ENCODE peak calls at places on chromosomes 3 and 15, in six cellular contexts. One of them, this sample, is unnamed.

GRCh38 chr3:195032106-195032759 is 238.7 kb downstream of the XXYLT1 start:
- DNase-seq in stomach: no peak
- DNase-seq in HepG2: no peak
- DNase-seq in NT2/D1: no peak
- DNase-seq in mucosa of descending colon: no peak
- DNase-seq in SK-N-MC: no peak
- DNase-seq in this sample: no peak

GRCh38 chr3:115513411-115513800 is 109.9 kb upstream of the GAP43 start:
- DNase-seq in stomach: no peak
- DNase-seq in HepG2: no peak
- DNase-seq in NT2/D1: no peak
- DNase-seq in mucosa of descending colon: no peak
- DNase-seq in SK-N-MC: no peak
- DNase-seq in this sample: peak

GRCh38 chr3:187210555-187211327 is 13.5 kb downstream of the RTP1 start:
- DNase-seq in stomach: no peak
- DNase-seq in HepG2: no peak
- DNase-seq in NT2/D1: peak
- DNase-seq in mucosa of descending colon: no peak
- DNase-seq in SK-N-MC: peak
- DNase-seq in this sample: peak

GRCh38 chr3:105518806-105519418 is 152.2 kb downstream of the ALCAM start:
- DNase-seq in stomach: no peak
- DNase-seq in HepG2: peak
- DNase-seq in NT2/D1: peak
- DNase-seq in mucosa of descending colon: no peak
- DNase-seq in SK-N-MC: peak
- DNase-seq in this sample: peak

GRCh38 chr3:7382293-7383033 is 521.5 kb downstream of the GRM7 start:
- DNase-seq in stomach: no peak
- DNase-seq in HepG2: no peak
- DNase-seq in NT2/D1: no peak
- DNase-seq in mucosa of descending colon: no peak
- DNase-seq in SK-N-MC: peak
- DNase-seq in this sample: no peak

GRCh38 chr15:74832826-74833225 is 6.4 kb downstream of the CPLX3 start:
- DNase-seq in stomach: no peak
- DNase-seq in HepG2: no peak
- DNase-seq in NT2/D1: no peak
- DNase-seq in mucosa of descending colon: no peak
- DNase-seq in SK-N-MC: no peak
- DNase-seq in this sample: no peak

GRCh38 chr3:157127831-157128767 is 31.8 kb downstream of the CCNL1 start:
- DNase-seq in stomach: peak
- DNase-seq in HepG2: peak
- DNase-seq in NT2/D1: no peak
- DNase-seq in mucosa of descending colon: no peak
- DNase-seq in SK-N-MC: no peak
- DNase-seq in this sample: no peak

GRCh38 chr3:38147434-38147833 is 9.0 kb downstream of the MYD88 start:
- DNase-seq in stomach: no peak
- DNase-seq in HepG2: no peak
- DNase-seq in NT2/D1: no peak
- DNase-seq in mucosa of descending colon: no peak
- DNase-seq in SK-N-MC: no peak
- DNase-seq in this sample: no peak

GRCh38 chr3:166190360-166190759 is 353.1 kb upstream of the BCHE start:
- DNase-seq in stomach: no peak
- DNase-seq in HepG2: no peak
- DNase-seq in NT2/D1: no peak
- DNase-seq in mucosa of descending colon: no peak
- DNase-seq in SK-N-MC: no peak
- DNase-seq in this sample: peak

GRCh38 chr15:41183580-41183979 is 47.0 kb downstream of the EXD1 start:
- DNase-seq in stomach: no peak
- DNase-seq in HepG2: no peak
- DNase-seq in NT2/D1: no peak
- DNase-seq in mucosa of descending colon: no peak
- DNase-seq in SK-N-MC: no peak
- DNase-seq in this sample: no peak

GRCh38 chr3:125460233-125460632 is 59.8 kb downstream of the SNX4 start:
- DNase-seq in stomach: no peak
- DNase-seq in HepG2: no peak
- DNase-seq in NT2/D1: no peak
- DNase-seq in mucosa of descending colon: no peak
- DNase-seq in SK-N-MC: no peak
- DNase-seq in this sample: no peak

GRCh38 chr3:94185753-94186152 is 122.9 kb downstream of the NSUN3 start:
- DNase-seq in stomach: no peak
- DNase-seq in HepG2: no peak
- DNase-seq in NT2/D1: no peak
- DNase-seq in mucosa of descending colon: no peak
- DNase-seq in SK-N-MC: no peak
- DNase-seq in this sample: no peak

GRCh38 chr3:33277193-33277882 is at the start of gene FBXL2:
- DNase-seq in stomach: peak
- DNase-seq in HepG2: peak
- DNase-seq in NT2/D1: peak
- DNase-seq in mucosa of descending colon: peak
- DNase-seq in SK-N-MC: no peak
- DNase-seq in this sample: peak

GRCh38 chr3:189292667-189293478 is 121.1 kb downstream of the TPRG1 start:
- DNase-seq in stomach: no peak
- DNase-seq in HepG2: no peak
- DNase-seq in NT2/D1: no peak
- DNase-seq in mucosa of descending colon: peak
- DNase-seq in SK-N-MC: peak
- DNase-seq in this sample: no peak

GRCh38 chr3:99503350-99503749 is 135.0 kb upstream of the COL8A1 start:
- DNase-seq in stomach: no peak
- DNase-seq in HepG2: no peak
- DNase-seq in NT2/D1: no peak
- DNase-seq in mucosa of descending colon: no peak
- DNase-seq in SK-N-MC: no peak
- DNase-seq in this sample: no peak

GRCh38 chr3:147393261-147393964 is 12.9 kb downstream of the ZIC4 start:
- DNase-seq in stomach: no peak
- DNase-seq in HepG2: no peak
- DNase-seq in NT2/D1: no peak
- DNase-seq in mucosa of descending colon: no peak
- DNase-seq in SK-N-MC: no peak
- DNase-seq in this sample: peak

GRCh38 chr15:53837263-53837662 is 77.8 kb upstream of the WDR72 start:
- DNase-seq in stomach: peak
- DNase-seq in HepG2: peak
- DNase-seq in NT2/D1: no peak
- DNase-seq in mucosa of descending colon: peak
- DNase-seq in SK-N-MC: no peak
- DNase-seq in this sample: peak

GRCh38 chr15:39235084-39235795 is 345.6 kb upstream of the THBS1 start:
- DNase-seq in stomach: no peak
- DNase-seq in HepG2: no peak
- DNase-seq in NT2/D1: no peak
- DNase-seq in mucosa of descending colon: no peak
- DNase-seq in SK-N-MC: no peak
- DNase-seq in this sample: no peak

GRCh38 chr3:150128126-150128525 is 157.4 kb upstream of the PFN2 start:
- DNase-seq in stomach: no peak
- DNase-seq in HepG2: no peak
- DNase-seq in NT2/D1: no peak
- DNase-seq in mucosa of descending colon: no peak
- DNase-seq in SK-N-MC: no peak
- DNase-seq in this sample: no peak

GRCh38 chr15:73887481-73887880 is 14.1 kb downstream of the TBC1D21 start:
- DNase-seq in stomach: no peak
- DNase-seq in HepG2: no peak
- DNase-seq in NT2/D1: no peak
- DNase-seq in mucosa of descending colon: no peak
- DNase-seq in SK-N-MC: no peak
- DNase-seq in this sample: no peak

GRCh38 chr3:28577941-28578340 is 229.3 kb upstream of the AZI2 start:
- DNase-seq in stomach: no peak
- DNase-seq in HepG2: no peak
- DNase-seq in NT2/D1: no peak
- DNase-seq in mucosa of descending colon: no peak
- DNase-seq in SK-N-MC: no peak
- DNase-seq in this sample: no peak

GRCh38 chr3:28574036-28574435 is 225.4 kb upstream of the AZI2 start:
- DNase-seq in stomach: no peak
- DNase-seq in HepG2: no peak
- DNase-seq in NT2/D1: no peak
- DNase-seq in mucosa of descending colon: no peak
- DNase-seq in SK-N-MC: no peak
- DNase-seq in this sample: no peak

GRCh38 chr3:28575748-28576589 is 227.3 kb upstream of the AZI2 start:
- DNase-seq in stomach: peak
- DNase-seq in HepG2: no peak
- DNase-seq in NT2/D1: peak
- DNase-seq in mucosa of descending colon: no peak
- DNase-seq in SK-N-MC: no peak
- DNase-seq in this sample: peak

GRCh38 chr3:28576590-28577220 is 228.1 kb upstream of the AZI2 start:
- DNase-seq in stomach: no peak
- DNase-seq in HepG2: no peak
- DNase-seq in NT2/D1: no peak
- DNase-seq in mucosa of descending colon: no peak
- DNase-seq in SK-N-MC: no peak
- DNase-seq in this sample: peak

GRCh38 chr3:28575100-28575747 is 226.6 kb upstream of the AZI2 start:
- DNase-seq in stomach: peak
- DNase-seq in HepG2: no peak
- DNase-seq in NT2/D1: peak
- DNase-seq in mucosa of descending colon: no peak
- DNase-seq in SK-N-MC: no peak
- DNase-seq in this sample: peak
- H3K4me3 ChIP-seq in stomach: peak
- H3K4me3 ChIP-seq in HepG2: no peak
- H3K4me3 ChIP-seq in NT2/D1: peak
- H3K4me3 ChIP-seq in mucosa of descending colon: no peak
- H3K4me3 ChIP-seq in SK-N-MC: peak
- H3K4me3 ChIP-seq in this sample: peak

GRCh38 chr15:83654379-83655236 is 685 bp downstream of the ADAMTSL3 start:
- DNase-seq in stomach: peak
- DNase-seq in HepG2: no peak
- DNase-seq in NT2/D1: no peak
- DNase-seq in mucosa of descending colon: peak
- DNase-seq in SK-N-MC: no peak
- DNase-seq in this sample: peak

GRCh38 chr15:83653639-83654378 is at the start of gene ADAMTSL3:
- DNase-seq in stomach: peak
- DNase-seq in HepG2: no peak
- DNase-seq in NT2/D1: peak
- DNase-seq in mucosa of descending colon: peak
- DNase-seq in SK-N-MC: no peak
- DNase-seq in this sample: peak

GRCh38 chr15:83656943-83657528 is 3.1 kb downstream of the ADAMTSL3 start:
- DNase-seq in stomach: no peak
- DNase-seq in HepG2: peak
- DNase-seq in NT2/D1: no peak
- DNase-seq in mucosa of descending colon: no peak
- DNase-seq in SK-N-MC: no peak
- DNase-seq in this sample: no peak

GRCh38 chr15:83656192-83656591 is 2.3 kb downstream of the ADAMTSL3 start:
- DNase-seq in stomach: no peak
- DNase-seq in HepG2: peak
- DNase-seq in NT2/D1: no peak
- DNase-seq in mucosa of descending colon: no peak
- DNase-seq in SK-N-MC: no peak
- DNase-seq in this sample: no peak

GRCh38 chr15:83655237-83655616 is 1.3 kb downstream of the ADAMTSL3 start:
- DNase-seq in stomach: no peak
- DNase-seq in HepG2: no peak
- DNase-seq in NT2/D1: no peak
- DNase-seq in mucosa of descending colon: no peak
- DNase-seq in SK-N-MC: no peak
- DNase-seq in this sample: no peak
- H3K4me3 ChIP-seq in stomach: peak
- H3K4me3 ChIP-seq in HepG2: no peak
- H3K4me3 ChIP-seq in NT2/D1: no peak
- H3K4me3 ChIP-seq in mucosa of descending colon: no peak
- H3K4me3 ChIP-seq in SK-N-MC: no peak
- H3K4me3 ChIP-seq in this sample: peak

DNA sequence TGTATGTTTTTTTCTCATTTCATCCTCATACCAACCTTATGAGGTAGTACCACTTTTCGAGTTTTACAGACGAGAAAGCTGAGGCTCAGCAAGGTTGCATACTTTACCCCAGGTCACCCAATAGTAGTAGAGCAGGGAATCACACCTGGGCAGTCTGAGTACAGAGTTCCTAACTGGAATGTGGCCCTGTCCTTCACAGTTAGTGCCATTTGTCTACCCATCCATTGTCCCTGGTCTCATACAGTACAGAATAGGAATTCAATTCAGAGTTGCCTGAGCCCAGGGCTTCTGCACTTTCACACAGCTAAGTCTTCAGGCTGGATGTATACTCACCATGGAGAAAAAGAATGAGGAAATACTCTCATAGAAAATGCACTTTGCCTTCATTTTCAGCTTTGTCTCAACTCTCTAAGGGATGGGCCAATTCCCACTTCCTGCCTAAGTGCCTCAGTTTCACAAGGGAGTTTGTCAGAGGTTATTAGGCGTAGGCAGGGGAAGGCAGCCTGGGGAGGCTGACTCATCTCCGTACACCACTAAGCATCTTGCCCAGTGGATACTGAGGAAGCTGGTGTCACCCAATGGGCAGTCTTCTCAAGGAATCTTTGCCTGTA is 93.2 kb downstream of the TMEM212 start:
- DNase-seq in stomach: no peak
- DNase-seq in HepG2: no peak
- DNase-seq in NT2/D1: no peak
- DNase-seq in mucosa of descending colon: no peak
- DNase-seq in SK-N-MC: no peak
- DNase-seq in this sample: no peak
- H3K4me3 ChIP-seq in stomach: no peak
- H3K4me3 ChIP-seq in HepG2: no peak
- H3K4me3 ChIP-seq in NT2/D1: no peak
- H3K4me3 ChIP-seq in mucosa of descending colon: no peak
- H3K4me3 ChIP-seq in SK-N-MC: no peak
- H3K4me3 ChIP-seq in this sample: no peak

DNA sequence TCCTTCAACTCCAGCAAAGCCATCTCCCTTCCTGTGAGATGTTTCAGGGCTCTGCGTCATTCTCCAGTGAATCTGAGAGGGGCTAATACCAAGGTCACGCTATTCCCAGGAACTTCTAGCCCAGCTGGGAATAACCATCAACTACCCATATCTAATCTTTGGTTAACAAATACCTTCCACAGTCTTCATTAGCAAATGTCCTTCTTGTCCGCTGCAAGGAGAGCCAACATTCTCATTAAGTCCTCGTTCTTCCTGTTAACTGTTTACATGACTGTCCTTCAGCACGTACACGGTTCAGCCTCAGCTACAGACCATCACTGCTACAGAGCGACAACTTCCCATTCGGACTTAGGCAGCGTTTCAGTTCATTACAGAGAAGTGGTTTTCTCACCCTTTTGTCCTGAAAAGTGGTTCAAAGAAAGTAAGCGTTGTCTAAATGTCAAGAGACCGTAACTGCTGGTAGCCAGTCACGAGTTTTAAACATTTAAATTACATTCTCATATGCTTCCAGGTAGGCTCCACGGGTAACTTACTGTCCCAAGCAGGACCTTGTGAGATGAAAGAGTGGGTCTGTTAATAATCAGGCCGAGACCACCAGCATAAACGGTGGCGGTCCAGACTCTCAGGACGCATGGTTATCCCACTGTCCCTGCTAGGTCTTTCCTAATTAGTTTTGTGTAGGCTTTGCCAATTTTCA is 63.9 kb downstream of the CHSY1 start:
- DNase-seq in stomach: no peak
- DNase-seq in HepG2: no peak
- DNase-seq in NT2/D1: no peak
- DNase-seq in mucosa of descending colon: no peak
- DNase-seq in SK-N-MC: no peak
- DNase-seq in this sample: no peak
- H3K4me3 ChIP-seq in stomach: peak
- H3K4me3 ChIP-seq in HepG2: no peak
- H3K4me3 ChIP-seq in NT2/D1: no peak
- H3K4me3 ChIP-seq in mucosa of descending colon: no peak
- H3K4me3 ChIP-seq in SK-N-MC: no peak
- H3K4me3 ChIP-seq in this sample: no peak

This sample was measured in GM23338.